ENCODE peak calls at places on chromosomes 16 and 17, in four cellular contexts. Y is GM12878, Z is HL-60, L is K562. S is an unnamed sample.

GRCh38 chr17:39607851-39608130 is at the start of gene NEUROD2:
- DNase-seq in Y (no peak), Z (no peak), L (no peak), S (no peak)

GRCh38 chr17:1362065-1362848 is 37.8 kb downstream of the YWHAE start:
- DNase-seq in Y (no peak), Z (no peak), L (no peak), S (no peak)

GRCh38 chr17:52170963-52171572 is 12.6 kb upstream of the CA10 start:
- DNase-seq in Y (no peak), Z (no peak), L (no peak), S (no peak)

GRCh38 chr17:35568561-35568960 is 7.9 kb upstream of the SLFN14 start:
- DNase-seq in Y (no peak), Z (peak; percentile 30), L (peak; percentile 26), S (no peak)

GRCh38 chr17:49993423-49994037 is 1.5 kb downstream of the DLX3 start:
- DNase-seq in Y (no peak), Z (no peak), L (no peak), S (no peak)

GRCh38 chr17:2384439-2385127 is 16.3 kb downstream of the MNT start:
- DNase-seq in Y (no peak), Z (no peak), L (no peak), S (no peak)

GRCh38 chr16:3256876-3257465 is 538 bp upstream of the MEFV start:
- DNase-seq in Y (no peak), Z (no peak), L (no peak), S (no peak)

GRCh38 chr17:41967141-41967920 is 736 bp downstream of the CNP start:
- DNase-seq in Y (no peak), Z (no peak), L (peak; percentile 72), S (no peak)

GRCh38 chr17:8173056-8173870 is 2.9 kb downstream of the TMEM107 start:
- DNase-seq in Y (peak; percentile 98), Z (peak; percentile 89), L (peak; percentile 48), S (no peak)

GRCh38 chr16:9567674-9568073 is 476.2 kb downstream of the HAPSTR1 start:
- DNase-seq in Y (no peak), Z (no peak), L (no peak), S (no peak)

GRCh38 chr16:2025251-2025650 is 1.5 kb upstream of the NHERF2 start:
- DNase-seq in Y (no peak), Z (no peak), L (no peak), S (no peak)

GRCh38 chr17:71438631-71439146 is 682.1 kb upstream of the SOX9 start:
- DNase-seq in Y (no peak), Z (no peak), L (no peak), S (no peak)

GRCh38 chr17:46943511-46944393 is 20.8 kb downstream of the GOSR2 start:
- DNase-seq in Y (no peak), Z (no peak), L (peak; percentile 28), S (no peak)

GRCh38 chr16:74625500-74626350 is 18.8 kb upstream of the GLG1 start:
- DNase-seq in Y (no peak), Z (no peak), L (no peak), S (no peak)

GRCh38 chr17:39812466-39812865 is 51.6 kb downstream of the IKZF3 start:
- DNase-seq in Y (no peak), Z (no peak), L (no peak), S (no peak)

GRCh38 chr17:82334622-82335394 is 1.2 kb upstream of the SECTM1 start:
- DNase-seq in Y (no peak), Z (no peak), L (no peak), S (no peak)

GRCh38 chr17:33892677-33893076 is 362.4 kb upstream of the CCL2 start:
- DNase-seq in Y (no peak), Z (no peak), L (no peak), S (no peak)

GRCh38 chr17:47099451-47099986 is 89.6 kb downstream of the CDC27 start:
- DNase-seq in Y (no peak), Z (no peak), L (no peak), S (no peak)

GRCh38 chr16:82967424-82967823 is 340.7 kb downstream of the CDH13 start:
- DNase-seq in Y (no peak), Z (no peak), L (no peak), S (no peak)

GRCh38 chr16:49081556-49081955 is 200.1 kb downstream of the CBLN1 start:
- DNase-seq in Y (no peak), Z (no peak), L (no peak), S (no peak)

GRCh38 chr17:13931752-13932477 is 137.4 kb upstream of the COX10 start:
- DNase-seq in Y (no peak), Z (peak; percentile 17), L (no peak), S (no peak)

GRCh38 chr16:72715267-72715666 is 332.7 kb downstream of the ZFHX3 start:
- DNase-seq in Y (no peak), Z (no peak), L (no peak), S (no peak)

GRCh38 chr16:67936124-67936875 is at the start of gene PSMB10:
- DNase-seq in Y (no peak), Z (peak; percentile 63), L (peak; percentile 68), S (no peak)

DNA sequence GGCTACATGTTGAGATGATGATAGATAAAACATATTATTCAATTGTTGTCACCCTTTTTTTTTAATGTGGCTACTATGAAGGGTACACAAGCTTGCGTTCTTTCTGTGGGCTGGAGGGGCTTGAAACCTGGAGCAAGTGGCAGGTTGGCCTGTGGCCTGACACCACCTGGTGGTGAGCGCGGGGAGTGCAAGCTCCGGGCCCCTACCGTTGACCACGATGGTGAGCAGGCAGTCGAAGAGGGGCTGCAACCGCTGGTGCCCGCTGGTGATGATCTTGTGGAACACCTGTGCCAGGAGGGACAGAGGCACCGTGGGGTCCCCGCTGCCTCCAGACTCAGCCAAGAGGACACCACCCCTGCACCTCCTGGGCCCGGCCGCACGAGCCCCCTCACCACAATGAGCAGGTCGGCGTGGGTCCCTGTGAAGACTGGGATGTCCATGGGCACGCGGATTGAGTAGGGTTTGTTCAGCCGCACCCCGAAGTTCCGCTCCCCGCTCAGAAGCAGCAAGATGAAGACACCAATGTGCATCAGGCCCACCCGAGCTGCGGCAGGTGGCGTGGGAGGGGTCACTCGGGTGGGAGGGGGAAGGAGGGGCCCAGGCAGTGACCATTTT is 14.5 kb downstream of the HID1 start:
- DNase-seq in Y (no peak), Z (no peak), L (peak; percentile 83), S (peak; percentile 90)
- TF ChIP-seq POLR2AphosphoS5 in Y (no peak), Z (no peak), L (no peak), S (no peak)

GRCh38 chr16:54462766-54463165 is 176.2 kb upstream of the IRX3 start:
- DNase-seq in Y (no peak), Z (no peak), L (no peak), S (no peak)
- TF ChIP-seq SPI1 in Y (no peak), Z (no peak), L (no peak), S (no peak)

GRCh38 chr17:57051886-57052342 is 33.1 kb upstream of the AKAP1 start:
- DNase-seq in Y (no peak), Z (no peak), L (no peak), S (no peak)
- TF ChIP-seq POLR2AphosphoS5 in Y (no peak), Z (no peak), L (no peak), S (no peak)

GRCh38 chr16:84683691-84684591 is 15.9 kb upstream of the USP10 start:
- DNase-seq in Y (no peak), Z (no peak), L (no peak), S (no peak)
- TF ChIP-seq SPI1 in Y (no peak), Z (no peak), L (no peak), S (no peak)

GRCh38 chr17:6098466-6099180 is 28.4 kb downstream of the WSCD1 start:
- DNase-seq in Y (no peak), Z (no peak), L (no peak), S (no peak)
- TF ChIP-seq POLR2AphosphoS5 in Y (no peak), Z (no peak), L (no peak), S (no peak)

GRCh38 chr17:62601438-62601837 is 26.0 kb upstream of the MRC2 start:
- DNase-seq in Y (no peak), Z (no peak), L (no peak), S (no peak)
- TF ChIP-seq SPI1 in Y (no peak), Z (no peak), L (no peak), S (no peak)

DNA sequence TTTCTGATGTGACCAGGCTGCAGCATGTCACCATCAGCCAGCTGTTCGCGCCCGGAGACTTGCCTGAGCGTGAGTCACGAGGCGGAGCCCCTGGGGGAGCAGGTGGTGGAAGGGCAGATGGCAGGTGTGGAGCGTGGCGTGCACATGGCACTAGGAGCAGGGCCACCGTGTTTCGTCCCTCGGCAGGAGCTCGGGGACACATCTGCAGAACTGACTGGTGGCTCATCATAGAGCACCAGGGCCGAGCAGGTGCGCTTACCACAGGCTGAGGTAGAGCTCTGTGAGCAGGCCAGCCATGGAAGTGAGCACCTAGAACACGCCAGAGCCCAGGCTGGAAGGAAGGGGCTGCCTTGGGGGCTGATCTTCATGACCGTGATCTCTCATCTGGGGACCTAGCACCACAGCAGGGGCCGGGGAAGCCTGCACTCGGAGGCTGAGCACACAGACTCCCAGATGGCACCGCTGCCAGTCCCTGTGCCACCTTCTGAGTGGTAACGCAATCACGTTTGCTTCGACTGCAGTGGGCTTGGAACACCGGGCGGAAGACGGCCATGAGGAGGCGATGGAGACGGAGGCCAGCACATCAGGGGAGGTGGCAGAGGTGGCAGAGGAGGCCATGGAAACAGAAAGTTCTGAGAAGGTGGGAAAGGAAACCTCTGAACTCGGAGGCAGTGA is 61.8 kb upstream of the ENDOV start:
- DNase-seq in Y (no peak), Z (no peak), L (no peak), S (no peak)
- TF ChIP-seq POLR2AphosphoS5 in Y (no peak), Z (no peak), L (no peak), S (no peak)

GRCh38 chr17:77553459-77554066 is 404.9 kb upstream of the TNRC6C start:
- DNase-seq in Y (no peak), Z (no peak), L (no peak), S (no peak)
- TF ChIP-seq SPI1 in Y (no peak), Z (no peak), L (no peak), S (no peak)

S was measured in GM12891.